ENCODE peak calls at places on chromosomes 6 and 20, in seven cellular contexts. One of them, this sample, is unnamed.

GRCh38 chr6:34232901-34233300 is 3.8 kb upstream of the HMGA1 start:
- DNase-seq in thyroid gland: peak
- DNase-seq in neural progenitor cell: no peak
- DNase-seq in CD8-positive, alpha-beta T cell: no peak
- DNase-seq in AG04450: no peak
- DNase-seq in fibroblast of mammary gland: peak
- DNase-seq in Peyer's patch: no peak
- DNase-seq in this sample: no peak

GRCh38 chr6:36844232-36845170 is 5.3 kb upstream of the CPNE5 start:
- DNase-seq in thyroid gland: no peak
- DNase-seq in neural progenitor cell: no peak
- DNase-seq in CD8-positive, alpha-beta T cell: no peak
- DNase-seq in AG04450: no peak
- DNase-seq in fibroblast of mammary gland: no peak
- DNase-seq in Peyer's patch: no peak
- DNase-seq in this sample: no peak

GRCh38 chr6:139568956-139569538 is 194.6 kb upstream of the CITED2 start:
- DNase-seq in thyroid gland: no peak
- DNase-seq in neural progenitor cell: no peak
- DNase-seq in CD8-positive, alpha-beta T cell: no peak
- DNase-seq in AG04450: peak
- DNase-seq in fibroblast of mammary gland: peak
- DNase-seq in Peyer's patch: no peak
- DNase-seq in this sample: no peak

GRCh38 chr6:109523478-109523877 is 40.5 kb upstream of the ZBTB24 start:
- DNase-seq in thyroid gland: no peak
- DNase-seq in neural progenitor cell: no peak
- DNase-seq in CD8-positive, alpha-beta T cell: no peak
- DNase-seq in AG04450: no peak
- DNase-seq in fibroblast of mammary gland: peak
- DNase-seq in Peyer's patch: no peak
- DNase-seq in this sample: no peak

GRCh38 chr6:128601060-128601459 is 80.7 kb upstream of the PTPRK start:
- DNase-seq in thyroid gland: no peak
- DNase-seq in neural progenitor cell: no peak
- DNase-seq in CD8-positive, alpha-beta T cell: no peak
- DNase-seq in AG04450: no peak
- DNase-seq in fibroblast of mammary gland: peak
- DNase-seq in Peyer's patch: no peak
- DNase-seq in this sample: no peak

GRCh38 chr20:25692499-25692898 is 4.2 kb downstream of the ZNF337 start:
- DNase-seq in thyroid gland: no peak
- DNase-seq in neural progenitor cell: no peak
- DNase-seq in CD8-positive, alpha-beta T cell: no peak
- DNase-seq in AG04450: no peak
- DNase-seq in fibroblast of mammary gland: peak
- DNase-seq in Peyer's patch: no peak
- DNase-seq in this sample: no peak

GRCh38 chr20:40612247-40612646 is 76.8 kb downstream of the MAFB start:
- DNase-seq in thyroid gland: no peak
- DNase-seq in neural progenitor cell: no peak
- DNase-seq in CD8-positive, alpha-beta T cell: no peak
- DNase-seq in AG04450: no peak
- DNase-seq in fibroblast of mammary gland: no peak
- DNase-seq in Peyer's patch: no peak
- DNase-seq in this sample: no peak

GRCh38 chr6:168294901-168295300 is 24.7 kb downstream of the DACT2 start:
- DNase-seq in thyroid gland: no peak
- DNase-seq in neural progenitor cell: no peak
- DNase-seq in CD8-positive, alpha-beta T cell: no peak
- DNase-seq in AG04450: no peak
- DNase-seq in fibroblast of mammary gland: no peak
- DNase-seq in Peyer's patch: no peak
- DNase-seq in this sample: no peak

GRCh38 chr6:25137497-25137896 is 141.7 kb upstream of the CARMIL1 start:
- DNase-seq in thyroid gland: no peak
- DNase-seq in neural progenitor cell: no peak
- DNase-seq in CD8-positive, alpha-beta T cell: no peak
- DNase-seq in AG04450: no peak
- DNase-seq in fibroblast of mammary gland: peak
- DNase-seq in Peyer's patch: peak
- DNase-seq in this sample: no peak

GRCh38 chr6:127457444-127458064 is 1.6 kb downstream of the KIAA0408 start:
- DNase-seq in thyroid gland: no peak
- DNase-seq in neural progenitor cell: no peak
- DNase-seq in CD8-positive, alpha-beta T cell: no peak
- DNase-seq in AG04450: no peak
- DNase-seq in fibroblast of mammary gland: peak
- DNase-seq in Peyer's patch: no peak
- DNase-seq in this sample: peak

GRCh38 chr6:45929421-45930361 is 86.0 kb downstream of the CLIC5 start:
- DNase-seq in thyroid gland: no peak
- DNase-seq in neural progenitor cell: no peak
- DNase-seq in CD8-positive, alpha-beta T cell: no peak
- DNase-seq in AG04450: no peak
- DNase-seq in fibroblast of mammary gland: no peak
- DNase-seq in Peyer's patch: no peak
- DNase-seq in this sample: no peak

GRCh38 chr6:88629838-88630462 is 333.5 kb downstream of the RNGTT start:
- DNase-seq in thyroid gland: no peak
- DNase-seq in neural progenitor cell: peak
- DNase-seq in CD8-positive, alpha-beta T cell: no peak
- DNase-seq in AG04450: no peak
- DNase-seq in fibroblast of mammary gland: no peak
- DNase-seq in Peyer's patch: peak
- DNase-seq in this sample: no peak
- TF ChIP-seq CTCF in thyroid gland: no peak
- TF ChIP-seq CTCF in neural progenitor cell: peak
- TF ChIP-seq CTCF in CD8-positive, alpha-beta T cell: no peak
- TF ChIP-seq CTCF in AG04450: no peak
- TF ChIP-seq CTCF in fibroblast of mammary gland: no peak
- TF ChIP-seq CTCF in Peyer's patch: no peak
- TF ChIP-seq CTCF in this sample: no peak

GRCh38 chr20:1524004-1524403 is 32.8 kb upstream of the SIRPB2 start:
- DNase-seq in thyroid gland: no peak
- DNase-seq in neural progenitor cell: no peak
- DNase-seq in CD8-positive, alpha-beta T cell: no peak
- DNase-seq in AG04450: no peak
- DNase-seq in fibroblast of mammary gland: no peak
- DNase-seq in Peyer's patch: peak
- DNase-seq in this sample: no peak
- H3K4me3 ChIP-seq in thyroid gland: no peak
- H3K4me3 ChIP-seq in neural progenitor cell: no peak
- H3K4me3 ChIP-seq in CD8-positive, alpha-beta T cell: no peak
- H3K4me3 ChIP-seq in AG04450: no peak
- H3K4me3 ChIP-seq in fibroblast of mammary gland: no peak
- H3K4me3 ChIP-seq in Peyer's patch: no peak
- H3K4me3 ChIP-seq in this sample: no peak

GRCh38 chr20:53752583-53752970 is 158.9 kb upstream of the ZNF217 start:
- DNase-seq in thyroid gland: no peak
- DNase-seq in neural progenitor cell: no peak
- DNase-seq in CD8-positive, alpha-beta T cell: no peak
- DNase-seq in AG04450: no peak
- DNase-seq in fibroblast of mammary gland: no peak
- DNase-seq in Peyer's patch: no peak
- DNase-seq in this sample: no peak

GRCh38 chr20:53752971-53753879 is 159.6 kb upstream of the ZNF217 start:
- DNase-seq in thyroid gland: no peak
- DNase-seq in neural progenitor cell: no peak
- DNase-seq in CD8-positive, alpha-beta T cell: no peak
- DNase-seq in AG04450: no peak
- DNase-seq in fibroblast of mammary gland: peak
- DNase-seq in Peyer's patch: no peak
- DNase-seq in this sample: no peak

GRCh38 chr20:53757472-53757913 is 163.9 kb upstream of the ZNF217 start:
- DNase-seq in thyroid gland: peak
- DNase-seq in neural progenitor cell: no peak
- DNase-seq in CD8-positive, alpha-beta T cell: no peak
- DNase-seq in AG04450: no peak
- DNase-seq in fibroblast of mammary gland: no peak
- DNase-seq in Peyer's patch: no peak
- DNase-seq in this sample: no peak

GRCh38 chr20:53753880-53754459 is 160.3 kb upstream of the ZNF217 start:
- DNase-seq in thyroid gland: no peak
- DNase-seq in neural progenitor cell: no peak
- DNase-seq in CD8-positive, alpha-beta T cell: no peak
- DNase-seq in AG04450: no peak
- DNase-seq in fibroblast of mammary gland: no peak
- DNase-seq in Peyer's patch: no peak
- DNase-seq in this sample: no peak

DNA sequence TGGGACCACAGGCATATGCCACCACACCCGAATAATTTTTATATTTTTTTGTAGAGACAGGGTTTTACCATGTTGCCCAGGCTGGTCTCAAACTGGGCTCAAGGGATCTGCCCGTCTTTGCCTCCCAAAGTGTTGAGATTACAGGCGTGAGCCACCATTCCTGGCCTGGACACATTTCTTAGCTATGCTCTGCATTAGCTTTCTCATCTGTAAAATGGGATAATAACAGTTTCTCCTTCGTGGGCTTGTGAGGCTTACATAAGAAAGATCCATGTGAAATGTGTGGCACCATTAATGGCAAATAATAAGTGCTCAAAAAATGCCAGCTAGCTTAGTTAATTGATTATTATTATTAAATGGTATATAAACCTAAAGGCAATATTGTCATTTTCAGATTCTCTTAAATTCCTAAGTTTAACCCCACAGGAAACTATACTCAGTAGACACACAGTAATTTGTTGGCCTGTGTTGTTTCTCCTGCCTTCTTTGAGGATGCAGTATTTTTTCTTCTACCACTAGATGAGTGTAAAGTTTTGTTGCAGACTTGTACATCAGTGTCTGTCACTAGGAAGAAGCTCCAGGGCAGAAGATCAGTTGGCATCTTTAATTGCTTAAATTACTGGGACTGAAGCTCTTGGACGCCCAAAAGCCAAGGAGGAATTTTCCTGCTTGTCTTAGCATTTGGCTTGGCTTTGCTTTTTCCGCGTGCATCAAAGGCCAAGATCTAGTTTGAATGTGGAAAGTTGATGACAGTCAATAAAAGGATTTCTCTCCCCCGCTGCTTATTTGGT is 162.3 kb upstream of the ZNF217 start:
- DNase-seq in thyroid gland: no peak
- DNase-seq in neural progenitor cell: no peak
- DNase-seq in CD8-positive, alpha-beta T cell: no peak
- DNase-seq in AG04450: no peak
- DNase-seq in fibroblast of mammary gland: no peak
- DNase-seq in Peyer's patch: no peak
- DNase-seq in this sample: no peak
- TF ChIP-seq CTCF in thyroid gland: no peak
- TF ChIP-seq CTCF in neural progenitor cell: no peak
- TF ChIP-seq CTCF in CD8-positive, alpha-beta T cell: no peak
- TF ChIP-seq CTCF in AG04450: no peak
- TF ChIP-seq CTCF in fibroblast of mammary gland: no peak
- TF ChIP-seq CTCF in Peyer's patch: no peak
- TF ChIP-seq CTCF in this sample: no peak

DNA sequence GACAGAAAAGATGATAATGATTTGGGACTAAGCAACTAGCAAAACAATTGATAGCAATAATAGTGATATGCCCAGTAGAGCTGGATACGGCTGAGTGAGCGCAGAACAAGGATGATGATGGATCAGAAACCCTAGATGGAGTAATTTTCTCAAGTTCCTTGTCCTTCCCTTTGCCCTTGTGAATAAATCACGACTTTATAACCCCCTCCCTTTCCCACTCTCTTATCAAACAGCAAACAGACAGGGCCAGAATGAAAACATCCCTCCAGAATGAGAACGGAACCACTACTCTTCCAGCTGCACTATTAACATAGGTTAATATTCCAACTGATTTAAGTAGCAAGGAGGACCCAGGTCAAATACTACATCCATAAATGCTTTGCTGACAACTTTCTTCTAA is 1.3 kb upstream of the MTFR2 start:
- DNase-seq in thyroid gland: no peak
- DNase-seq in neural progenitor cell: no peak
- DNase-seq in CD8-positive, alpha-beta T cell: no peak
- DNase-seq in AG04450: no peak
- DNase-seq in fibroblast of mammary gland: no peak
- DNase-seq in Peyer's patch: no peak
- DNase-seq in this sample: no peak
- H3K4me3 ChIP-seq in thyroid gland: no peak
- H3K4me3 ChIP-seq in neural progenitor cell: peak
- H3K4me3 ChIP-seq in CD8-positive, alpha-beta T cell: no peak
- H3K4me3 ChIP-seq in AG04450: peak
- H3K4me3 ChIP-seq in fibroblast of mammary gland: no peak
- H3K4me3 ChIP-seq in Peyer's patch: no peak
- H3K4me3 ChIP-seq in this sample: no peak

GRCh38 chr6:12635813-12636212 is 80.8 kb upstream of the PHACTR1 start:
- DNase-seq in thyroid gland: no peak
- DNase-seq in neural progenitor cell: no peak
- DNase-seq in CD8-positive, alpha-beta T cell: no peak
- DNase-seq in AG04450: no peak
- DNase-seq in fibroblast of mammary gland: peak
- DNase-seq in Peyer's patch: no peak
- DNase-seq in this sample: no peak

GRCh38 chr6:12637960-12638641 is 78.5 kb upstream of the PHACTR1 start:
- DNase-seq in thyroid gland: peak
- DNase-seq in neural progenitor cell: peak
- DNase-seq in CD8-positive, alpha-beta T cell: no peak
- DNase-seq in AG04450: no peak
- DNase-seq in fibroblast of mammary gland: peak
- DNase-seq in Peyer's patch: no peak
- DNase-seq in this sample: no peak

GRCh38 chr6:12635375-12635774 is 81.2 kb upstream of the PHACTR1 start:
- DNase-seq in thyroid gland: no peak
- DNase-seq in neural progenitor cell: no peak
- DNase-seq in CD8-positive, alpha-beta T cell: no peak
- DNase-seq in AG04450: no peak
- DNase-seq in fibroblast of mammary gland: no peak
- DNase-seq in Peyer's patch: no peak
- DNase-seq in this sample: no peak

GRCh38 chr6:12640438-12640837 is 76.1 kb upstream of the PHACTR1 start:
- DNase-seq in thyroid gland: no peak
- DNase-seq in neural progenitor cell: no peak
- DNase-seq in CD8-positive, alpha-beta T cell: no peak
- DNase-seq in AG04450: no peak
- DNase-seq in fibroblast of mammary gland: no peak
- DNase-seq in Peyer's patch: no peak
- DNase-seq in this sample: no peak

DNA sequence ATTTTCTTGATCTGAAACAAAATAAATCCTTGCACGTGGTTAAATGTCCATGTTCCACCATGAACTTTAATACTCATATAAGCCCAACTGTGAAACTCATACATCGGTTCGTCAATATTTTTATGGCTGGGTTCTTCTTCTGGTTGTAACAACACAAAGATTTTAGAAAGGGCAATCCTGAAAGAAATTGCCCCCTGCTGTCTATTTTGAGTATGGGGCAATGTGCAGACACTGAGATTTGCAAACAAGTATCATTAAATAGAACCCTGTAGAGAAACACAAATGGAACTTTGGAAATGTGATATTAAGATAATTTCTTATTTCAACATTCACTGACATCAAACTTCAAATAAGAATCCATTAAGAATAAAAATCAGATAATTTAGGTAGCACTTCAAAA is 80.2 kb upstream of the PHACTR1 start:
- DNase-seq in thyroid gland: no peak
- DNase-seq in neural progenitor cell: no peak
- DNase-seq in CD8-positive, alpha-beta T cell: no peak
- DNase-seq in AG04450: no peak
- DNase-seq in fibroblast of mammary gland: no peak
- DNase-seq in Peyer's patch: no peak
- DNase-seq in this sample: no peak
- TF ChIP-seq CTCF in thyroid gland: no peak
- TF ChIP-seq CTCF in neural progenitor cell: peak
- TF ChIP-seq CTCF in CD8-positive, alpha-beta T cell: no peak
- TF ChIP-seq CTCF in AG04450: peak
- TF ChIP-seq CTCF in fibroblast of mammary gland: no peak
- TF ChIP-seq CTCF in Peyer's patch: no peak
- TF ChIP-seq CTCF in this sample: no peak